ENCODE peak calls at places on chromosomes 3 and 15, in seven cellular contexts. P, Z, S, J, C, R and W are unnamed samples.

GRCh38 chr3:107641572-107642307 is 119.0 kb downstream of the BBX start:
- DNase-seq in R (no peak), J (no peak), P (no peak), S (no peak), Z (no peak), C (no peak), W (no peak)

GRCh38 chr3:177589921-177590336 is 392.6 kb upstream of the TBL1XR1 start:
- DNase-seq in C (no peak), R (no peak), Z (peak), S (peak), J (no peak), P (no peak), W (no peak)

GRCh38 chr3:141877911-141878310 is 1.5 kb downstream of the ATP1B3 start:
- DNase-seq in C (no peak), P (no peak), Z (no peak), J (no peak), S (no peak), R (no peak), W (no peak)

GRCh38 chr3:73729969-73730440 is 105.3 kb upstream of the PDZRN3 start:
- DNase-seq in C (no peak), P (no peak), S (no peak), R (no peak), Z (no peak), J (no peak), W (no peak)

GRCh38 chr3:134312873-134313838 is 61.1 kb downstream of the AMOTL2 start:
- DNase-seq in J (no peak), Z (peak), R (peak), C (peak), P (no peak), S (no peak), W (no peak)

GRCh38 chr3:150407051-150407817 is 864 bp upstream of the TSC22D2 start:
- DNase-seq in Z (no peak), P (no peak), J (no peak), C (no peak), S (peak), R (no peak), W (no peak)

GRCh38 chr15:53549697-53550315 is 209.7 kb downstream of the WDR72 start:
- DNase-seq in S (no peak), C (no peak), J (no peak), R (no peak), P (no peak), Z (no peak), W (no peak)

GRCh38 chr3:14884665-14885064 is 62.7 kb upstream of the NR2C2 start:
- DNase-seq in R (no peak), P (no peak), C (no peak), J (no peak), Z (no peak), S (no peak), W (no peak)

GRCh38 chr3:98786364-98786930 is 23.3 kb downstream of the ST3GAL6 start:
- DNase-seq in S (no peak), Z (peak), R (no peak), P (no peak), J (no peak), C (no peak), W (no peak)

GRCh38 chr3:27677554-27677953 is 44.6 kb downstream of the EOMES start:
- DNase-seq in S (no peak), J (no peak), R (no peak), P (no peak), Z (no peak), C (no peak), W (no peak)

GRCh38 chr15:90349072-90349471 is 3.0 kb upstream of the ZNF774 start:
- DNase-seq in S (no peak), R (no peak), P (no peak), C (no peak), Z (no peak), J (no peak), W (no peak)

GRCh38 chr3:176430244-176430893 is 766.9 kb downstream of the TBL1XR1 start:
- DNase-seq in S (peak), J (no peak), C (peak), R (no peak), Z (peak), P (no peak), W (no peak)

GRCh38 chr3:107208100-107208499 is 169.1 kb upstream of the CCDC54 start:
- DNase-seq in Z (no peak), R (no peak), J (no peak), S (no peak), P (no peak), C (no peak), W (no peak)

GRCh38 chr15:71103102-71103676 is 12.1 kb upstream of the THSD4 start:
- DNase-seq in J (no peak), Z (peak), P (peak), C (no peak), S (no peak), R (peak), W (no peak)

GRCh38 chr3:111810909-111811308 is 48.2 kb upstream of the PHLDB2 start:
- DNase-seq in P (no peak), R (no peak), Z (peak), S (no peak), J (no peak), C (no peak), W (no peak)

GRCh38 chr15:29674661-29675533 is 147.4 kb downstream of the TJP1 start:
- DNase-seq in C (peak), J (no peak), P (no peak), Z (peak), R (peak), S (peak), W (no peak)

GRCh38 chr3:58333206-58334012 is 717 bp downstream of the PXK start:
- DNase-seq in Z (no peak), P (no peak), R (peak), J (peak), S (peak), C (no peak), W (peak)

GRCh38 chr3:146163584-146163983 is 2.6 kb upstream of the PLOD2 start:
- DNase-seq in S (no peak), R (no peak), Z (no peak), C (no peak), P (no peak), J (no peak), W (no peak)

GRCh38 chr3:196227086-196227485 is 10.8 kb downstream of the SLC51A start:
- DNase-seq in Z (no peak), S (no peak), R (no peak), C (no peak), P (no peak), J (no peak), W (no peak)

GRCh38 chr3:15795563-15796308 is 2.0 kb downstream of the ANKRD28 start:
- DNase-seq in J (no peak), S (no peak), R (no peak), C (no peak), Z (no peak), P (no peak), W (no peak)

GRCh38 chr3:190004656-190005055 is 116.0 kb downstream of the P3H2 start:
- DNase-seq in J (no peak), P (no peak), S (no peak), R (no peak), C (no peak), Z (no peak), W (no peak)

DNA sequence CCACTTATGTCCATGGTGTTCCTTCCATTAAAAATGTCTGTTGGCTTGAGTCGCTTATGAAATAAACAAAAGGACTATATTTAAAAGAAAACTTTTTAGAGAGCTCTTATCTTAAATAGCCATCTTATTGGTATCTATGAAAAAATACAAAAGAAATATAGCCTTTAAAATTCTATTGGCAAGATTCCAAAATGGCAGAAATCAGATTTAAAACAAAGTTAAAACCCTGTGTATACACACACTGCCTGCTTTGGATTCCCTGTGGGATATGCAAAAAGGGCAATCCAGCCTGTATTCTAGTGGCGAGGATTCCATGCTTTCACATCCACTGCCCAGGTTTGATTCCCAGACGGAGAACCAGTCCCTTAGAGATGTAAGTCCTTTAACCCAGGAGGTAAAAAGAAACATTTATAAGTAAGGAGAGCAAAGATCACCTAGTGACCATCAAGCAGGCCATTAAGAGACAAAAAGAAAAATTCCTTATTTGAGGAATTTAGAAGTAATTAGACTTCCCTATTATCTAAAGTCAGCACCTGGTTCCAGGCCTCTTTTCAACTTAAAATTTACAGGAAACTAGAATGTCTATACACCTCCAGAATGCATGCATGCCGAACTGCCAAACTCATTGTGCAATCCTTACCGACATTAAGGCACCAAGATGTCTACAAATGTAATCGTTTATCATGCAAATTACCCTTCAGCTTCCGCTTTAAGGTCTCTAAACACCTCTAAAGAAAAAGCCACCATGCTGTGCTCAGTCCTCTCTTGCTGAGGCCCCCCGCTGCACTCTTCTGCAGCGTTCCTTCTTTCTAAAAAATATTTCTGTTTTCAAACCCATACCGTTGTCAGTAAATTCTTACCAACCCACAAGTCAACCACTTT is 69.6 kb upstream of the STRIT1 start:
- DNase-seq in S (no peak), P (no peak), J (no peak), R (peak), Z (no peak), C (no peak), W (no peak)
- TF ChIP-seq POLR2AphosphoS5 in S (no peak), P (no peak), J (no peak), R (peak), Z (no peak), C (no peak), W (no peak)

GRCh38 chr15:30974112-30974511 is 17.3 kb downstream of the MTMR10 start:
- DNase-seq in S (no peak), J (no peak), P (no peak), R (no peak), Z (no peak), C (no peak), W (no peak)
- TF ChIP-seq TAF1 in S (no peak), J (no peak), P (no peak), R (no peak), Z (no peak), C (no peak), W (no peak)

DNA sequence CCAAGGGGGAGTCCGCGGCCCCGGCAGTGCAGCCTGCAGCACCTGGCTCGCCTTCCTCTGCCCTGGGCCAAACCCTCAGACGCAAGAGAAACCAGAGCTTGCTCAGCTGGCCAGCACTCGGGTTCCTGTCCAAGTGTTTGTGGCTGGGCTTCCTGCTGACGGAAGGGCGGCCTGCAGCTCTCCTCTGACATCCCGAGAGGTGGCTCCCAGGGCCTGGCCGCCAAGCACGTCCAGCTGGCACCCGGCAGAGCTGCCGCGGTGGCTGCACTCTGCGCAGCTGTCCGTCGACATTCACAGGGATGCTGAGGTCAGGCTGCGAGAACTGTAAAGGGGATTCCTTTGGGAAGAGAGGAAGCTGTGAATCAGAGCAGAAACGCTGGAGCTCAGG is 85.6 kb downstream of the CPN2 start:
- DNase-seq in R (no peak), S (peak), Z (no peak), P (no peak), C (no peak), J (no peak), W (no peak)
- TF ChIP-seq POLR2AphosphoS5 in R (no peak), S (no peak), Z (no peak), P (no peak), C (no peak), J (no peak), W (no peak)

GRCh38 chr3:16884748-16885587 is at the start of gene PLCL2:
- DNase-seq in R (peak), J (peak), S (peak), C (peak), Z (no peak), P (no peak), W (peak)
- TF ChIP-seq TAF1 in R (no peak), J (no peak), S (no peak), C (no peak), Z (no peak), P (no peak), W (no peak)

DNA sequence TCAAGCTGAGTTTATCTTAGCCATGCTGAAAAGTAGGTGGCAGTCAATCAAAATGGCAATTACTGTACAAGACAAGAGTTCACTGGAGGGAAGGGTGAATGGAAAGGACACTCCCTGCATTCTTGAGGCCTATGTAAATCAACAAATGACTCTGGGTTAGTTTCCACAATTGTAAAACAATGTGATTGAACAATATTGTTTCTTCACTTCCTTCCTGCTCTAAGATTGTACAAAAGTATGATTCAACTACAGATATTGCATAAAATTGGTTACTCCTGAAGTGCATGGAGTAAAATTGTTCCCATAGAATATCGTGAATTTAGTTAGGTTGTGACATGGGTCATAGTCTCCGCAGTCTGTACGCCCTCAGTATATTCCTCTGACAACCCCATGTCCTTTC is 277.6 kb downstream of the LPP start:
- DNase-seq in J (no peak), Z (no peak), S (no peak), C (no peak), R (no peak), P (no peak), W (no peak)
- TF ChIP-seq POLR2AphosphoS5 in J (no peak), Z (no peak), S (no peak), C (no peak), R (no peak), P (no peak), W (no peak)

GRCh38 chr15:73915085-73915484 is 11.2 kb upstream of the LOXL1 start:
- DNase-seq in C (no peak), R (no peak), S (no peak), P (no peak), Z (no peak), J (no peak), W (no peak)
- TF ChIP-seq TAF1 in C (no peak), R (no peak), S (no peak), P (no peak), Z (no peak), J (no peak), W (no peak)

DNA sequence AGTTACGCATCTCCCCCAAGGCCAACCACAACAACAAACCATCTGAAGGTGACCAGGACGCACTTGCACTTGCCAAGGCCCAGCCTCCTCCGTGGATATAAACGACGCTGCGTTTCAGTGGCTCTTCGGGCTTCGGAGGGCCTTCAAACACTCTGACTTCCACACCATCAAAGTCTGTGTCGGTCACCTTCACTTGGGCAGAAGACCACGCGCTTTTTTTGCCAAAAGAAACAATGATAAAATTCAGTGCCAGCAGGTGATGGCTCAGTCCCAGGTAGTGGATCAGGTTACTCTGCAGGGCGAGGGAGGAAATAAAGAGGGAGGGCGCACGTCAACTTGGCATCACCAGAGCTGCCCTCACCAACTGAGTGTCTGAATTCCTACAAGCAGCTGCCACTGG is 63.0 kb downstream of the NCEH1 start:
- DNase-seq in Z (no peak), C (no peak), P (no peak), R (no peak), J (no peak), S (no peak), W (no peak)
- TF ChIP-seq POLR2AphosphoS5 in Z (no peak), C (no peak), P (no peak), R (no peak), J (no peak), S (no peak), W (no peak)

GRCh38 chr3:185878920-185879319 is 54.1 kb upstream of the IGF2BP2 start:
- DNase-seq in P (no peak), Z (no peak), R (no peak), S (no peak), J (no peak), C (no peak), W (no peak)
- TF ChIP-seq TAF1 in P (no peak), Z (no peak), R (no peak), S (no peak), J (no peak), C (no peak), W (no peak)

DNA sequence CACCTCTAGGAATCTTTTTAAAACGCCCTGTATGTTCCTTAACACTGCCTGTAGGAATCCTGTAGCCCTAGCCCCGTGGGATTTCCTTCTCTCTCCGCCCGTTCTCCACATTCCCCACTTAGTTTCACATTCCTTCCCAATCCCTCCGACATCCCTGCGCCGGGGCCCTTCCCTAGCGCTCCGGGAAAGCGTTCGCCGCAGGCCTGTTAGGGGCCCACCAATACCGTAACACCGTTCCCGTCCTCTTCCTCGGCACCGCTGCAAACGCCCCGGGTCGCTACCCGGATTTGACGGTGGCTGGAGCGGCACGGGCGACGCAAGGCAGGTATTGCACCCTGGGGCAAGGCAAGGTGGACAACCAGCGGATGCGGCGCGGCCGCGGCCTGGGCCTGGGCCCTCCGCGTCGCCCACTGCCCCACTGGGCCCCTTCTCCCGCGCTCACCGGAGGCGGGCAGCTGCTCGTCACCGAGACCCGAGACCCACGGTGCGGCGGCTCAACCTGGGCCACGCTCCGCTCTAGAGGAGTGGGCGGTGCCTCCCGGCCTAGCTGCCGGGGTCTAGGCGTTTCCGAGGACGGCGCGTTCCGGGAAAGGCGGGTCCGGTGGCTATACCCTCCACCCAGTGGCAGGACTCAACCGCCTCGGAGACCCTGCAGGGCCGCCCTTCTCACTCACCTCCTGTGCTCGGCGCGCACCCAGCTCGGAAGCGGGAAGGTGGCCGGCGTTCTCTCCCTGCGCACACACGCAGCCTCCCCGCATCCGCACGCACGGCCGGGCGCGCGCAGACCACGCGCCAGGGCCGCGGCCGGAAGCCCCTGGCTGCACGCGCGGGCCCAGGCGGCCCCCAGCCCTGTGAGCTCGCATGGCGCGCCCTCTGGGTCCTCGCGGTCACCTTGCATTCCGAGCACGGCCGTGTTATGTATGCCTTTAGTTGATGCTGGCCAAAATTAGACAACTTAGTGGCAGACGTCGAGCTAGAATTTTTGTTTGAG is at the start of gene B3GALNT1:
- DNase-seq in Z (no peak), P (no peak), S (peak), J (peak), C (peak), R (peak), W (peak)
- TF ChIP-seq POLR2AphosphoS5 in Z (no peak), P (no peak), S (no peak), J (no peak), C (no peak), R (no peak), W (no peak)